ENCODE peak calls at places on chromosome 21, in four cellular contexts. One of them, this sample, is unnamed.

GRCh38 chr21:45874716-45875415 is 106.7 kb upstream of the COL6A1 start:
- DNase-seq in aorta: peak; percentile 77
- DNase-seq in adipocyte: peak; percentile 98
- DNase-seq in tibial artery: peak; percentile 61
- DNase-seq in this sample: peak; percentile 29

GRCh38 chr21:46195595-46196195 is 11.4 kb upstream of the SPATC1L start:
- DNase-seq in aorta: peak; percentile 49
- DNase-seq in adipocyte: no peak
- DNase-seq in tibial artery: peak; percentile 48
- DNase-seq in this sample: no peak

GRCh38 chr21:25428537-25428936 is 178.7 kb downstream of the MRPL39 start:
- DNase-seq in aorta: no peak
- DNase-seq in adipocyte: no peak
- DNase-seq in tibial artery: no peak
- DNase-seq in this sample: no peak

GRCh38 chr21:33127154-33127893 is 57.4 kb downstream of the OLIG1 start:
- DNase-seq in aorta: peak; percentile 76
- DNase-seq in adipocyte: peak; percentile 69
- DNase-seq in tibial artery: no peak
- DNase-seq in this sample: peak; percentile 68

GRCh38 chr21:44874497-44875331 is 1.2 kb upstream of the PTTG1IP start:
- DNase-seq in aorta: peak; percentile 93
- DNase-seq in adipocyte: no peak
- DNase-seq in tibial artery: peak; percentile 88
- DNase-seq in this sample: peak; percentile 67

GRCh38 chr21:29523646-29524045 is 224.9 kb downstream of the BACH1 start:
- DNase-seq in aorta: no peak
- DNase-seq in adipocyte: peak; percentile 82
- DNase-seq in tibial artery: no peak
- DNase-seq in this sample: no peak

GRCh38 chr21:41615613-41616012 is 107.7 kb upstream of the TMPRSS2 start:
- DNase-seq in aorta: no peak
- DNase-seq in adipocyte: peak; percentile 97
- DNase-seq in tibial artery: no peak
- DNase-seq in this sample: no peak

GRCh38 chr21:16302851-16303282 is 573.1 kb downstream of the USP25 start:
- DNase-seq in aorta: no peak
- DNase-seq in adipocyte: no peak
- DNase-seq in tibial artery: peak; percentile 70
- DNase-seq in this sample: peak; percentile 56

GRCh38 chr21:31900121-31900895 is 27.5 kb downstream of the HUNK start:
- DNase-seq in aorta: no peak
- DNase-seq in adipocyte: no peak
- DNase-seq in tibial artery: no peak
- DNase-seq in this sample: no peak

GRCh38 chr21:39441502-39442475 is 3.8 kb downstream of the LCA5L start:
- DNase-seq in aorta: no peak
- DNase-seq in adipocyte: peak; percentile 76
- DNase-seq in tibial artery: no peak
- DNase-seq in this sample: peak; percentile 56

GRCh38 chr21:40179167-40179566 is 311.9 kb downstream of the PCP4 start:
- DNase-seq in aorta: no peak
- DNase-seq in adipocyte: no peak
- DNase-seq in tibial artery: no peak
- DNase-seq in this sample: peak; percentile 27

GRCh38 chr21:44511219-44511937 is 28.6 kb downstream of the KRTAP10-1 start:
- DNase-seq in aorta: no peak
- DNase-seq in adipocyte: no peak
- DNase-seq in tibial artery: no peak
- DNase-seq in this sample: no peak

GRCh38 chr21:20701235-20701634 is 297.0 kb upstream of the NCAM2 start:
- DNase-seq in aorta: no peak
- DNase-seq in adipocyte: no peak
- DNase-seq in tibial artery: no peak
- DNase-seq in this sample: no peak

GRCh38 chr21:17610862-17611261 is 1.8 kb downstream of the BTG3 start:
- DNase-seq in aorta: no peak
- DNase-seq in adipocyte: peak; percentile 46
- DNase-seq in tibial artery: no peak
- DNase-seq in this sample: no peak

GRCh38 chr21:17343055-17343454 is 169.8 kb upstream of the CXADR start:
- DNase-seq in aorta: no peak
- DNase-seq in adipocyte: peak; percentile 8
- DNase-seq in tibial artery: no peak
- DNase-seq in this sample: no peak

GRCh38 chr21:32348604-32349332 is 44.0 kb downstream of the URB1 start:
- DNase-seq in aorta: no peak
- DNase-seq in adipocyte: no peak
- DNase-seq in tibial artery: no peak
- DNase-seq in this sample: no peak

GRCh38 chr21:15932681-15933200 is 203.0 kb downstream of the USP25 start:
- DNase-seq in aorta: no peak
- DNase-seq in adipocyte: no peak
- DNase-seq in tibial artery: no peak
- DNase-seq in this sample: no peak

GRCh38 chr21:41763398-41763931 is 3.4 kb downstream of the RIPK4 start:
- DNase-seq in aorta: peak; percentile 51
- DNase-seq in adipocyte: no peak
- DNase-seq in tibial artery: no peak
- DNase-seq in this sample: no peak

GRCh38 chr21:45266518-45267389 is 20.9 kb downstream of the POFUT2 start:
- DNase-seq in aorta: peak; percentile 51
- DNase-seq in adipocyte: no peak
- DNase-seq in tibial artery: peak; percentile 49
- DNase-seq in this sample: no peak

GRCh38 chr21:41576010-41576615 is 68.2 kb upstream of the TMPRSS2 start:
- DNase-seq in aorta: no peak
- DNase-seq in adipocyte: no peak
- DNase-seq in tibial artery: no peak
- DNase-seq in this sample: no peak

GRCh38 chr21:23045955-23046354 is 2047.7 kb downstream of the NCAM2 start:
- DNase-seq in aorta: no peak
- DNase-seq in adipocyte: no peak
- DNase-seq in tibial artery: no peak
- DNase-seq in this sample: no peak

GRCh38 chr21:44299458-44300261 is at the start of gene PFKL:
- DNase-seq in aorta: peak; percentile 88
- DNase-seq in adipocyte: peak; percentile 88
- DNase-seq in tibial artery: peak; percentile 83
- DNase-seq in this sample: peak; percentile 59

GRCh38 chr21:36235058-36235582 is 78.5 kb downstream of the DOP1B start:
- DNase-seq in aorta: no peak
- DNase-seq in adipocyte: no peak
- DNase-seq in tibial artery: no peak
- DNase-seq in this sample: no peak

GRCh38 chr21:34983680-34984086 is 65.4 kb downstream of the RUNX1 start:
- DNase-seq in aorta: no peak
- DNase-seq in adipocyte: peak; percentile 27
- DNase-seq in tibial artery: no peak
- DNase-seq in this sample: no peak

GRCh38 chr21:17550671-17551308 is 37.9 kb downstream of the CXADR start:
- DNase-seq in aorta: no peak
- DNase-seq in adipocyte: no peak
- DNase-seq in tibial artery: no peak
- DNase-seq in this sample: no peak

GRCh38 chr21:14119038-14119437 is 91.7 kb downstream of the LIPI start:
- DNase-seq in aorta: no peak
- DNase-seq in adipocyte: peak; percentile 22
- DNase-seq in tibial artery: no peak
- DNase-seq in this sample: no peak
- H3K4me1 ChIP-seq in aorta: no peaks in the 10 kb centered on the region
- H3K4me1 ChIP-seq in adipocyte: no peaks in the 10 kb centered on the region
- H3K4me1 ChIP-seq in tibial artery: no peaks in the 10 kb centered on the region
- H3K4me1 ChIP-seq in this sample: no peaks in the 10 kb centered on the region

DNA sequence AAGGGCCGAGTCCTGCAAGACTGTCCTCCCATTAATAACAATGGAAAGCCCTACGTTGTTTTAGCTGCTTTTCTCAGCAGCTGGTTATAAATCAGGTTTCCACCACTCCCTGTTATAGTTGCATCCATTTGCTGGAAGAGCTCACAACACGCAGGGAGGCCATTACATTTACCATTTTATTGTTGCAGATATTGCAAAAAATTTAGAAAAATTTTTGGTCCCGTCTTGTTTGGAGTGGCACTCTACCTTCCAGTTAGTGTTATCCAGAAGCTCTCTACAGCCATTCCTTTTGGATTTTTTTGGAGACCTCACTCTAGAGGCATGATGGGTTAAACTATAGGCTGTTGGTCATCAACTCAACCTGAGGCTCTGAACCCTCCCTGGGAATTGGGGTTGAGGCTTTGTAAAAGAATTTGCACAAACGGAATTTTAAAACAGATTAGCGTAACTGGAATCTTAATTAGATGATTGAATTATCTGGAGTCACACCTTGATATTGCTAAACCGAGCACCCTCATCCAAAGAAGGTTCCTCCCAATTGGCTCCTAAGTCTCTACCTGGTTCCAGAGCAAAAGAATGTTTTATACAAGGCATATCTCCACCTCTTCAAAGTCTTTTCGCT is 1532.0 kb upstream of the TPTE start:
- DNase-seq in aorta: no peak
- DNase-seq in adipocyte: no peak
- DNase-seq in tibial artery: no peak
- DNase-seq in this sample: no peak
- H3K9me3 ChIP-seq in aorta: peaks cover 3% of the 10 kb centered on the region
- H3K9me3 ChIP-seq in adipocyte: no peaks in the 10 kb centered on the region
- H3K9me3 ChIP-seq in tibial artery: no peaks in the 10 kb centered on the region
- H3K9me3 ChIP-seq in this sample: no peaks in the 10 kb centered on the region

GRCh38 chr21:37459575-37459974 is 93.0 kb downstream of the DYRK1A start:
- DNase-seq in aorta: no peak
- DNase-seq in adipocyte: peak; percentile 78
- DNase-seq in tibial artery: no peak
- DNase-seq in this sample: no peak
- H3K4me1 ChIP-seq in aorta: peaks cover 5% of the 10 kb centered on the region
- H3K4me1 ChIP-seq in adipocyte: peaks cover 78% of the 10 kb centered on the region
- H3K4me1 ChIP-seq in tibial artery: peaks cover 55% of the 10 kb centered on the region
- H3K4me1 ChIP-seq in this sample: peaks cover 77% of the 10 kb centered on the region

DNA sequence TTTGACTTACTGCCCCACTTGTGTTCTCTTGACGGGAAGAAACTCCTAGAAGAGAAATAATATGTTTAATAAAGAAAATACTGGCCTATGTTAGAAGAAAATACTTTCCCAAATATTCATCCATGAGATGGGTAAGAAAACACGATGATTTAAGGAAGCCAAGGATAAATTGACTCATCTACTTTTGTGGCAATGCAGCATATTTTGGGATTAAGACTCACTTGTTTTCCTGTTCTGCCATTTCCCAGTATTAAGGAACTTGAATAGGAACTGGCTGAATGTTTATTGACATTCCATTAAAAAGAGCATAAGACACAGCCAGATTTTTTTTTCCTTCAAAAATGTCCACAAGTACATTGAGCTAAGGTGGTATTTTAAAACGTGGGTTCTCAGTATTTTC is 10.9 kb upstream of the ADAMTS5 start:
- DNase-seq in aorta: no peak
- DNase-seq in adipocyte: peak; percentile 15
- DNase-seq in tibial artery: no peak
- DNase-seq in this sample: no peak
- H3K9me3 ChIP-seq in aorta: no peaks in the 10 kb centered on the region
- H3K9me3 ChIP-seq in adipocyte: peaks cover 13% of the 10 kb centered on the region
- H3K9me3 ChIP-seq in tibial artery: no peaks in the 10 kb centered on the region
- H3K9me3 ChIP-seq in this sample: no peaks in the 10 kb centered on the region

DNA sequence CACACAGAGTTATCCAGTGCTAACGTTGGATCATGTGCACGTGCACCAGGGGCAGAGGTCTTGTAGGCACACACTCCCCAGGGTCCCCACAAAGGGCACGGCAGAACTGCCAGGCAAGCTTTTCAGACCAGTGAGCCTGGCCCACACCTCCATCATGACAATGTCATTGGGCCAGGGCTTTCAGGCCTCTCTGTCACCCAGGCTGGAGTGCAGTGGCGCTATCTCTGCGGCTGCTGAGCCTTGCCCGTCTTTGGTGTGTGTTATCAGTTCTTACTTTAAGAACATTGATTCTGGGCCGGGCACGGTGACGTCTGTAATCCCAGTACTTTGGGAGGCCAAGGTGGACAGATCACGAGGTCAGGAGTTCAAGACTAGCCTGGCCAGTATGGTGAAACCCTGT is 44.2 kb downstream of the PKNOX1 start:
- DNase-seq in aorta: no peak
- DNase-seq in adipocyte: no peak
- DNase-seq in tibial artery: no peak
- DNase-seq in this sample: no peak
- H3K4me1 ChIP-seq in aorta: no peaks in the 10 kb centered on the region
- H3K4me1 ChIP-seq in adipocyte: no peaks in the 10 kb centered on the region
- H3K4me1 ChIP-seq in tibial artery: no peaks in the 10 kb centered on the region
- H3K4me1 ChIP-seq in this sample: no peaks in the 10 kb centered on the region